ENCODE peak calls at places on chromosome 17, in five cellular contexts. One of them, this sample, is unnamed.

GRCh38 chr17:39972271-39972670 is 8.3 kb upstream of the PSMD3 start:
- DNase-seq in AG10803: peak
- DNase-seq in gastrocnemius medialis: no peak
- DNase-seq in OCI-LY7: no peak
- DNase-seq in NT2/D1: no peak
- DNase-seq in this sample: no peak

GRCh38 chr17:58539703-58540102 is 25.3 kb upstream of the MTMR4 start:
- DNase-seq in AG10803: no peak
- DNase-seq in gastrocnemius medialis: no peak
- DNase-seq in OCI-LY7: no peak
- DNase-seq in NT2/D1: no peak
- DNase-seq in this sample: no peak

GRCh38 chr17:13601317-13601775 is 383 bp downstream of the HS3ST3A1 start:
- DNase-seq in AG10803: no peak
- DNase-seq in gastrocnemius medialis: no peak
- DNase-seq in OCI-LY7: no peak
- DNase-seq in NT2/D1: no peak
- DNase-seq in this sample: no peak

GRCh38 chr17:47423406-47424295 is 99.9 kb downstream of the EFCAB13 start:
- DNase-seq in AG10803: no peak
- DNase-seq in gastrocnemius medialis: no peak
- DNase-seq in OCI-LY7: no peak
- DNase-seq in NT2/D1: peak
- DNase-seq in this sample: no peak

GRCh38 chr17:72034000-72034399 is 86.8 kb upstream of the SOX9 start:
- DNase-seq in AG10803: no peak
- DNase-seq in gastrocnemius medialis: no peak
- DNase-seq in OCI-LY7: peak
- DNase-seq in NT2/D1: no peak
- DNase-seq in this sample: no peak

GRCh38 chr17:75692976-75693375 is 25.8 kb downstream of the SAP30BP start:
- DNase-seq in AG10803: no peak
- DNase-seq in gastrocnemius medialis: no peak
- DNase-seq in OCI-LY7: no peak
- DNase-seq in NT2/D1: no peak
- DNase-seq in this sample: no peak

GRCh38 chr17:4850236-4850635 is 17.1 kb downstream of the MINK1 start:
- DNase-seq in AG10803: no peak
- DNase-seq in gastrocnemius medialis: no peak
- DNase-seq in OCI-LY7: no peak
- DNase-seq in NT2/D1: no peak
- DNase-seq in this sample: no peak

GRCh38 chr17:76161113-76161512 is 20.1 kb upstream of the FOXJ1 start:
- DNase-seq in AG10803: no peak
- DNase-seq in gastrocnemius medialis: no peak
- DNase-seq in OCI-LY7: no peak
- DNase-seq in NT2/D1: no peak
- DNase-seq in this sample: no peak

GRCh38 chr17:1331708-1332107 is 52.2 kb downstream of the TRARG1 start:
- DNase-seq in AG10803: no peak
- DNase-seq in gastrocnemius medialis: no peak
- DNase-seq in OCI-LY7: no peak
- DNase-seq in NT2/D1: no peak
- DNase-seq in this sample: no peak

GRCh38 chr17:4097165-4097960 is 45.5 kb downstream of the ZZEF1 start:
- DNase-seq in AG10803: no peak
- DNase-seq in gastrocnemius medialis: no peak
- DNase-seq in OCI-LY7: no peak
- DNase-seq in NT2/D1: no peak
- DNase-seq in this sample: no peak

GRCh38 chr17:47705536-47706481 is 11.8 kb downstream of the TBKBP1 start:
- DNase-seq in AG10803: no peak
- DNase-seq in gastrocnemius medialis: no peak
- DNase-seq in OCI-LY7: no peak
- DNase-seq in NT2/D1: no peak
- DNase-seq in this sample: no peak

GRCh38 chr17:44797809-44798208 is 32.3 kb downstream of the GJC1 start:
- DNase-seq in AG10803: no peak
- DNase-seq in gastrocnemius medialis: no peak
- DNase-seq in OCI-LY7: no peak
- DNase-seq in NT2/D1: no peak
- DNase-seq in this sample: no peak

GRCh38 chr17:57955183-57955952 is at the start of gene CUEDC1:
- DNase-seq in AG10803: peak
- DNase-seq in gastrocnemius medialis: peak
- DNase-seq in OCI-LY7: peak
- DNase-seq in NT2/D1: no peak
- DNase-seq in this sample: no peak

GRCh38 chr17:30933966-30934365 is 12.2 kb downstream of the ADAP2 start:
- DNase-seq in AG10803: no peak
- DNase-seq in gastrocnemius medialis: no peak
- DNase-seq in OCI-LY7: no peak
- DNase-seq in NT2/D1: no peak
- DNase-seq in this sample: no peak

GRCh38 chr17:81422776-81423697 is 27.8 kb downstream of the BAHCC1 start:
- DNase-seq in AG10803: peak
- DNase-seq in gastrocnemius medialis: peak
- DNase-seq in OCI-LY7: no peak
- DNase-seq in NT2/D1: no peak
- DNase-seq in this sample: no peak

GRCh38 chr17:41579484-41580243 is 7.0 kb downstream of the KRT14 start:
- DNase-seq in AG10803: peak
- DNase-seq in gastrocnemius medialis: peak
- DNase-seq in OCI-LY7: peak
- DNase-seq in NT2/D1: peak
- DNase-seq in this sample: peak

GRCh38 chr17:74892013-74892841 is 1.2 kb downstream of the FADS6 start:
- DNase-seq in AG10803: no peak
- DNase-seq in gastrocnemius medialis: no peak
- DNase-seq in OCI-LY7: no peak
- DNase-seq in NT2/D1: no peak
- DNase-seq in this sample: no peak

GRCh38 chr17:2949469-2950044 is 113.8 kb downstream of the OR1D5 start:
- DNase-seq in AG10803: peak
- DNase-seq in gastrocnemius medialis: peak
- DNase-seq in OCI-LY7: no peak
- DNase-seq in NT2/D1: no peak
- DNase-seq in this sample: no peak

GRCh38 chr17:73624496-73624988 is 19.7 kb downstream of the SDK2 start:
- DNase-seq in AG10803: no peak
- DNase-seq in gastrocnemius medialis: no peak
- DNase-seq in OCI-LY7: no peak
- DNase-seq in NT2/D1: no peak
- DNase-seq in this sample: no peak

DNA sequence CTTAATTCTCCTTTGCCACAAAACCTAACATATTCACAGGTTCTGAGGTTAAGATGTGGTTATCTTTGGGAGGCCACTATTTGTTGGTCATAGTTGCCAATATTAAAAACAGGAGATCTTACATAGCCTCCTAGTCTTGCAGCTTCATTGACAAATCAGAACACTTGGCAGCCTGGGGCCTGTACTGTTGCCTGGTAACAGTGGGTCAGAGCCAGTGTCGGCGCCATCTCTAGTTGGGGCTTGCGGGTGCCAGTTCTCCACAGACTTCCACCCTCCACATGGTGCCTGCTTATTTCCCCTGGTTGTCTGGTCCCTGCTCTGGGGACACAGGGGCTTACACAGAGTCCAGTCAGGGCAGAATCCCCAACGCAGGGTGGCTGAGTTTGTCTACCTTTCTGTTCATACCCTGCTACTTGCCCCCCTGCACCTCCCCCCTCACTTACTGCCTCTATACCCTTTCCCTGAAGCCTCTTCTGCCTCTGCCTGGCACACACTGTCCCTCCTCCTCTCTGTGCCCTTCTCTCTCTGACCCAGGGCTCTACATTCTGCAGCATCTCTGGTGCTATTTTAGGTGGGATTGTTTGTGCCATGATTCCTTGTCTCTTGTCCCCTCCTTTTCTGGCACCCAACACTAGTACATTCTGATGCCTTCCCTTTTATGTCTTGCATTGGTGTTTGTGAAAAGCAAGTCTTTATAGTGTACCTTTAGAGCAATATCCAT is 13.4 kb downstream of the EPN2 start:
- DNase-seq in AG10803: peak
- DNase-seq in gastrocnemius medialis: peak
- DNase-seq in OCI-LY7: no peak
- DNase-seq in NT2/D1: no peak
- DNase-seq in this sample: no peak
- H3K4me3 ChIP-seq in AG10803: no peak
- H3K4me3 ChIP-seq in gastrocnemius medialis: no peak
- H3K4me3 ChIP-seq in OCI-LY7: no peak
- H3K4me3 ChIP-seq in NT2/D1: no peak
- H3K4me3 ChIP-seq in this sample: no peak

DNA sequence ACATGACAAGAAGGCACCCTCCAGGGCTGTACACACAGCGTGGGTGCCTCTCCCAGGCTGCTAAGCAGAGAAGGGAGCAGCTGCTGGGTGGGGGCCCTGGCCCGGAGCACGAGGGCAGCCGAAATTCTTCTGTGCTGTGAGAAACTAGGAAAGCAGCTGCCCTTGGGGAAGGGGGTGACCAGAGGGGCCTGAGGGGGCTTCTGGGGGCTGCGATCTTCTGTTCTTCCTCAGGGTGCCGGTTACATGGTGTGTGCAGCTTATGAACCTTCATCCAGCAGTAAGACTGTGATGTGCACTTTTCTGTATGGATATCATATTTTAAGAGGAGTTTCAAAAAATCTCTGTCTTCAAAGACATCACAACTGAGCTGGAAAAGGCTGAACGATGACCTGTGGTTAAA is 43.2 kb upstream of the METRNL start:
- DNase-seq in AG10803: no peak
- DNase-seq in gastrocnemius medialis: no peak
- DNase-seq in OCI-LY7: no peak
- DNase-seq in NT2/D1: no peak
- DNase-seq in this sample: no peak
- H3K4me3 ChIP-seq in AG10803: no peak
- H3K4me3 ChIP-seq in gastrocnemius medialis: no peak
- H3K4me3 ChIP-seq in OCI-LY7: no peak
- H3K4me3 ChIP-seq in NT2/D1: no peak
- H3K4me3 ChIP-seq in this sample: no peak

DNA sequence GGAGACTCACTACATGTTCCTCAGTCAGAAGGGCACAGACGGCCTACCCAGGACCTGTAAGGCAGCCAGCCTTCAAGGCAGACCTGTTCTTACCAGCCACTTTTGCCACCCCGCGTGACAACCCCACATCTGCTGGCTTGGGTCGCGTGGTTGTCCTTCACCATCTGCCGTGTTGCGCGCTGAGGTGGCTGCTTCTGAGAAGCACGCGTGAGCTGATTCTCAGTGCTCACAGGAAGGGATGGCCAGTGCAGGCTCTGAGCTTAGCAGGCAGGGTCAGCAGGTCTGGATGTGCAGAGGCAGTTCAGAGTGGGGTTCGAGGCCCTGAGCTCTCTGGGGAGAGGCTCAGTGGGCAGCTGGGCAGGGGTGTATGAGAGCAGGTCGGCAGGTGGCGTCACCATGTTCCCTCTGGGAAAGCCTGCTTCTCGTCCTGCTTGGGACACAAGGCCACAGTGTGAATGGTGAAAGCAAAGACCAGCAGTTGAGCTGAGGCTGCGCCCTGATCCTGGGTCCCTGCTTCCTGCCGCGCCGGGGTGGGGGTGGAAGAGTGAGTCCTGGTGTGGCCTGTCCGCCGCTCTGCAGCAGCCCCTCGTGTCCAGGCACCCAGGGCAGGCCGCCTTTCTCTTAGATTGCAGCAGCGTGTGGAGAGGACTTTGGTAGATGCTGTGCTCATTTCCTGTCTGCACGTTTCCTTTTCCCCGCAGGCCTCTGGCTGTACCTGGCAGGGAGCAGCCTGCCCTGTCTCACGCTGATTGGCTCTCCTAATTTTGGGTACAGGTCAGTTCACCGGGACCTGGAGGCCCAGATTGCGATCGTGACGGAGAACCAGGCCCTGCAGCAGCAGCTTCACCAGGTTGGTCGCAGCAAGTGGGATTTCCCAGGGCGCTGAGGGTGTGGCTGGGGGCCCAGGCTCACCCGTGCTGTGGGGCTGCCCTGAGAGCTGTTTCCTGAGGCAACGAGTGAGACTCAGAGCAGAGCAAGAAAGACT is 36.0 kb downstream of the PGS1 start:
- DNase-seq in AG10803: no peak
- DNase-seq in gastrocnemius medialis: peak
- DNase-seq in OCI-LY7: no peak
- DNase-seq in NT2/D1: no peak
- DNase-seq in this sample: no peak
- H3K4me3 ChIP-seq in AG10803: no peak
- H3K4me3 ChIP-seq in gastrocnemius medialis: no peak
- H3K4me3 ChIP-seq in OCI-LY7: no peak
- H3K4me3 ChIP-seq in NT2/D1: no peak
- H3K4me3 ChIP-seq in this sample: no peak

GRCh38 chr17:42889809-42890208 is 10.8 kb upstream of the G6PC1 start:
- DNase-seq in AG10803: no peak
- DNase-seq in gastrocnemius medialis: no peak
- DNase-seq in OCI-LY7: no peak
- DNase-seq in NT2/D1: no peak
- DNase-seq in this sample: no peak

GRCh38 chr17:42898147-42898807 is 2.3 kb upstream of the G6PC1 start:
- DNase-seq in AG10803: no peak
- DNase-seq in gastrocnemius medialis: no peak
- DNase-seq in OCI-LY7: no peak
- DNase-seq in NT2/D1: no peak
- DNase-seq in this sample: no peak

GRCh38 chr17:42895185-42895555 is 5.4 kb upstream of the G6PC1 start:
- DNase-seq in AG10803: peak
- DNase-seq in gastrocnemius medialis: peak
- DNase-seq in OCI-LY7: no peak
- DNase-seq in NT2/D1: no peak
- DNase-seq in this sample: no peak

GRCh38 chr17:42891539-42892152 is 9.0 kb upstream of the G6PC1 start:
- DNase-seq in AG10803: peak
- DNase-seq in gastrocnemius medialis: peak
- DNase-seq in OCI-LY7: no peak
- DNase-seq in NT2/D1: peak
- DNase-seq in this sample: no peak

DNA sequence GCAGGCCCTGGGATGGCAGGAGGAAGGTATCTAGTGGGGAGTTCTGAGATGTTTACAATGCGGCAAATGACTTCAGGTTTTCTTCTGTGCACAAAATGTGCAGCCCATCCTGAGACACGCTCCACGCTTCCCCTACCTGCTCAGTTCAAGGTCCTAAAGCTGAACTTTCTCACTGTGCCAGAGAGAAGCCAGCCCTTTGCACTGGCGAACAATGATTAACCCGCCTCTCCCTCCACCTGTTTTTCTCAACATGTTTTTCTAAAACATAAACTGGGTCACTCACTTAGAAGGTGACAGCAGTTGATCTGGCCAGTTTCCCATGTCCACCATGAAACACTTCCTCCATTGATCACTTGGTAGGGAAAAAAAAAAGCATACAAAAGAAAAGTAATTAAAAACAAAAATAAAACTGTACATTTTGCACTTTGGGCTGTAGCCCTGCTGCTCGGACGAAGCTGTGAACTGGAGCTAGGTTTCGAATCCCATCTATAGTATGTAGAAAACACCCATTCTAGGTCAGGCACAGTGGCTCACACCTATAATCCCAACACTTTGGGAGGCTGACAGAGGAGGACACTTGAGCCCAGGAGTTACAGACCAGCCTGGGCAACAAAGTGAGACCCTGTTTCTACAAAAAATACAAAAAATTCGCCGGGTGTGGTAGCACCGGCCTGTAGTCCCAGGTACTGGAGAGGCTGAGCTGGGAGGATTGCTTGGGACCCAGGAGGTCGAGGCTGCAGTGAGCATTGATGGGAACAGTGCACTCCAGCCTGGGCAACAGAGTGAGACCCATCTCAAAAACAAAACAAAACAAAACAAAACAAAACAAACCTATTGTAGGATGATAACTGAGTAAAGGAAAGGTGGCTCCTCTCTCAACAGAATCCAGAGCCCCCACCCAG is 6.1 kb upstream of the G6PC1 start:
- DNase-seq in AG10803: no peak
- DNase-seq in gastrocnemius medialis: no peak
- DNase-seq in OCI-LY7: no peak
- DNase-seq in NT2/D1: no peak
- DNase-seq in this sample: no peak
- H3K4me3 ChIP-seq in AG10803: no peak
- H3K4me3 ChIP-seq in gastrocnemius medialis: no peak
- H3K4me3 ChIP-seq in OCI-LY7: no peak
- H3K4me3 ChIP-seq in NT2/D1: no peak
- H3K4me3 ChIP-seq in this sample: no peak